ENCODE peak calls at places on chromosomes 2 and 18, in six cellular contexts. S, X, Y, V, B and G are unnamed samples.

GRCh38 chr18:2147866-2148265 is 423.4 kb downstream of the METTL4 start:
- DNase-seq in B (peak; percentile 86), X (no peak), S (peak; percentile 80), Y (peak; percentile 65), V (no peak), G (peak; percentile 3)

GRCh38 chr18:9643549-9643948 is 29.2 kb upstream of the PPP4R1 start:
- DNase-seq in B (peak; percentile 98), X (no peak), V (no peak), S (peak; percentile 96), Y (peak; percentile 98), G (peak; percentile 96)

GRCh38 chr2:207073791-207074678 is 91.7 kb downstream of the KLF7 start:
- DNase-seq in S (peak; percentile 29), Y (peak; percentile 13), B (no peak), V (no peak), X (no peak), G (peak; percentile 12)

GRCh38 chr2:41928593-41928992 is 119.2 kb upstream of the PKDCC start:
- DNase-seq in B (peak; percentile 85), V (no peak), Y (peak; percentile 89), S (peak; percentile 86), X (no peak), G (peak; percentile 83)

GRCh38 chr2:27771202-27771547 is 344 bp upstream of the MRPL33 start:
- DNase-seq in S (no peak), B (no peak), Y (no peak), X (no peak), V (no peak), G (no peak)

GRCh38 chr2:66555511-66556324 is 120.8 kb downstream of the MEIS1 start:
- DNase-seq in V (peak; percentile 44), X (no peak), Y (no peak), S (peak; percentile 44), B (peak; percentile 75), G (no peak)

GRCh38 chr2:206642075-206643025 is at the start of gene FAM237A:
- DNase-seq in B (peak; percentile 73), S (peak; percentile 67), X (no peak), V (peak; percentile 25), Y (peak; percentile 58), G (peak; percentile 60)

GRCh38 chr18:45201029-45201428 is 414.2 kb upstream of the SLC14A2 start:
- DNase-seq in Y (no peak), B (no peak), V (no peak), X (no peak), S (no peak), G (no peak)

GRCh38 chr2:98910349-98911125 is 25.5 kb downstream of the CRACDL start:
- DNase-seq in B (no peak), Y (no peak), S (no peak), V (no peak), X (no peak), G (no peak)

GRCh38 chr2:112629823-112630222 is 15.9 kb upstream of the SLC20A1 start:
- DNase-seq in V (no peak), B (no peak), Y (no peak), X (no peak), S (no peak), G (no peak)

GRCh38 chr18:7872569-7872968 is 305.5 kb downstream of the PTPRM start:
- DNase-seq in X (no peak), Y (peak; percentile 79), B (peak; percentile 41), S (peak; percentile 93), V (no peak), G (peak; percentile 77)

GRCh38 chr2:39379643-39380524 is 57.2 kb downstream of the MAP4K3 start:
- DNase-seq in Y (peak; percentile 67), V (no peak), B (peak; percentile 81), X (no peak), S (peak; percentile 82), G (peak; percentile 82)

GRCh38 chr2:240832205-240832727 is 12.2 kb upstream of the KIF1A start:
- DNase-seq in V (peak; percentile 94), Y (peak; percentile 71), X (peak; percentile 94), S (peak; percentile 84), B (peak; percentile 94), G (peak; percentile 83)

GRCh38 chr2:65485839-65486238 is 53.4 kb upstream of the SPRED2 start:
- DNase-seq in S (no peak), X (no peak), Y (no peak), B (no peak), V (no peak), G (no peak)

GRCh38 chr2:239776441-239777033 is 248.6 kb downstream of the NDUFA10 start:
- DNase-seq in X (no peak), V (peak; percentile 1), B (no peak), S (no peak), Y (no peak), G (no peak)

GRCh38 chr2:157364257-157364974 is 38.8 kb upstream of the ERMN start:
- DNase-seq in X (no peak), Y (no peak), S (no peak), B (no peak), V (no peak), G (no peak)

GRCh38 chr18:58541137-58541788 is 87.6 kb downstream of the ALPK2 start:
- DNase-seq in S (peak; percentile 53), Y (peak; percentile 44), V (no peak), X (no peak), B (peak; percentile 15), G (no peak)

GRCh38 chr2:8505311-8505920 is 176.4 kb upstream of the ID2 start:
- DNase-seq in X (no peak), B (no peak), V (no peak), S (no peak), Y (no peak), G (no peak)

GRCh38 chr2:45458909-45459563 is 152.0 kb downstream of the SRBD1 start:
- DNase-seq in V (no peak), B (peak; percentile 75), Y (peak; percentile 86), X (peak; percentile 26), S (peak; percentile 59), G (peak; percentile 48)

GRCh38 chr2:156659694-156660093 is 223.5 kb downstream of the GPD2 start:
- DNase-seq in B (no peak), V (no peak), X (no peak), Y (no peak), S (no peak), G (no peak)

GRCh38 chr2:161243873-161244272 is 64.4 kb upstream of the PSMD14 start:
- DNase-seq in Y (no peak), X (no peak), B (no peak), S (no peak), V (no peak), G (no peak)
- H3K4me3 ChIP-seq in Y (peak overlapping the region; percentile 66), X (no peak overlapping the region), B (peak overlapping the region; percentile 17), S (no peak overlapping the region), V (no peak overlapping the region), G (no peak overlapping the region)

DNA sequence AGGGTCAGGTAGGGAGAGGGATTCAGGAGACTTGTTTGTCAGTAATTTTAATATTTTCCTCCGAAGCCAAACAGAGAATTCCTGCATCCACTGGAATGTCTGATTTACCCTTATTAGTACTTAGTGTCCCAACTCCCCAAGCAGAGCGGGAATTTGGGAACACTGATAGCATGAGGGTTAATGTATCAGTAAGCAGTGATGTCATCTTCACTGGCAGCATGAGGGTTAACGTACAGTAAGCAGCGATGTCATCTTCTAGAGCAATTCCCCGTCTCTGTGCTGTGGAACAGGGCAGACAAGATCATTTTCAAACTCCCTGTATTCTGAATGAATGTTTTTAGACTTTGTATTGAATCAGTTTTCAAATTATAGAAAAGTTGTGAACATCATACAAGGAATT is 228.9 kb downstream of the ZNF407 start:
- DNase-seq in Y (no peak), S (no peak), B (no peak), V (no peak), X (no peak), G (no peak)
- TF ChIP-seq CTCF in Y (no peak), S (no peak), B (no peak), V (no peak), X (no peak), G (no peak)

GRCh38 chr2:130837811-130838565 is 1.3 kb downstream of the ARHGEF4 start:
- DNase-seq in Y (no peak), V (no peak), S (no peak), B (no peak), X (no peak), G (no peak)
- H3K4me3 ChIP-seq in Y (peak overlapping the region; percentile 89), V (no peak overlapping the region), S (no peak overlapping the region), B (no peak overlapping the region), X (no peak overlapping the region), G (no peak overlapping the region)

GRCh38 chr2:122136071-122136470 is 380.6 kb downstream of the TSN start:
- DNase-seq in X (no peak), S (peak; percentile 8), B (peak; percentile 32), V (no peak), Y (peak; percentile 45), G (peak; percentile 22)
- TF ChIP-seq CTCF in X (peak; percentile 8), S (peak; percentile 23), B (peak; percentile 52), V (no peak), Y (peak; percentile 65), G (peak; percentile 58)

DNA sequence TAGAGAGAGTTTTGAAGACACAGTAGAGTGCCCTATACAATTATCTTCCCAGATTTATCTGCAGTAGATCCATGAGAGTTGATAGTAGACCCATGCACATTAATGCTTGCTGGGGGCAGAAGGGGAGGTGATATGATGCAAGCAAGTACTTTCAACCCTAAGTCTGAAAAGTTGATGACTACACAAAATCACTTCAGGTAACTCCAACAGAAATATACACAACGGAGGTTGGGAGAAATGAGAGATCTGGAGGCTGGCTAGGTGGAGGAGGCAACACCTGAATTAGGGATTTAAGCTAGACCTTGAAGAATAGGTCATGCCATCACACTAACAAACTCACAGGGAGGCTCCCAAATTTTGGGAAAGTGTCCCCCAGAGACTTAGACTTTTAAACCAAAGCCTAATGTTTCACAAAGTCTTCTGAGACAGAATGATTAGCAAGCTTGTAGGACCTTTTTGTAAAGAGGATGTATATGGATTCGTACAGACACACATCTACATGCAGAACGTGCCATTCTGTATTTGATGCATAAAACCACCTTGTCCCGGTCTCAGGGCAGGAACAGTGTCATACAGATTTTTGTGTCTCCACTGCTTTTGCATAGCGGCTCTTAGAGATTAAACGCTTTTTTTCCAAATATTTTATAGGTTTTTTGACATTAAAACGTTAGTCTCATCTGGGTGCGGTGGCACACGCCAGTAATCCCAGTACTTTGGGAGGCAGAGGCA is 937 bp upstream of the STAMBP start:
- DNase-seq in X (no peak), Y (no peak), B (no peak), V (no peak), S (no peak), G (no peak)
- H3K4me3 ChIP-seq in X (no peak overlapping the region), Y (peak overlapping the region; percentile 82), B (no peak overlapping the region), V (peak overlapping the region; percentile 83), S (no peak overlapping the region), G (peak overlapping the region; percentile 95)

GRCh38 chr2:106089611-106090010 is 104.5 kb downstream of the UXS1 start:
- DNase-seq in Y (no peak), V (no peak), B (no peak), S (no peak), X (no peak), G (no peak)

GRCh38 chr2:106080955-106081354 is 113.1 kb downstream of the UXS1 start:
- DNase-seq in X (no peak), Y (no peak), B (no peak), S (no peak), V (no peak), G (no peak)

GRCh38 chr2:106091219-106091618 is 102.9 kb downstream of the UXS1 start:
- DNase-seq in S (no peak), V (no peak), X (no peak), Y (no peak), B (no peak), G (no peak)

DNA sequence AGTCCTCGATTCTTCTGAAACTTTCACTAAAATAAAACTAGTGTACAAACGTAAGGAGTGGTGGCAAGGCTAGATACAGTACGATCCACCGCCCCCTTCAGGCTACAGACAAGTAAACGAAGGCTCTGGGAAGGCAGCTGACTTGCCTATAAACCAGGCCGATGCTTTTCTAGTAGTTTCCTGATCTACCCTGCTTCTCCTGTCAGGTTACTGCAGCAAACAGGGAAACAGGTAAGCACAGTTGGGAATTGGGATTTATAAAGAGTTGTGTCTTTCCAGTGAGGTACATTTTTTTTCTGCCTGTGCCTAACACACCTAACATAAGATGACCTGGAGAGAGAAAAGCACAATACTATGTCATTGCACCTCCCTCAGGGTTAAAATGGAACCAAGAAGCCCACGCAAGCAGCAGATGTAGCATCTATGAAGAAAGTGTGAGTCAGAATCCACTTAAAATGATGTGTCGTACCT is 108.6 kb downstream of the UXS1 start:
- DNase-seq in B (peak; percentile 81), X (peak; percentile 53), V (no peak), Y (peak; percentile 42), S (peak; percentile 57), G (peak; percentile 55)
- TF ChIP-seq CTCF in B (peak; percentile 62), X (peak; percentile 40), V (no peak), Y (peak; percentile 59), S (peak; percentile 50), G (peak; percentile 67)